ENCODE peak calls at places on chromosome 15, in six cellular contexts. F is sigmoid colon, L is K562, T is H1, C is SK-N-SH, B is GM12878. M is an unnamed sample.

GRCh38 chr15:95202569-95203349 is 971.4 kb downstream of the MCTP2 start:
- DNase-seq in F (no peak), L (no peak), T (no peak), C (no peak), B (no peak), M (no peak)

GRCh38 chr15:65804252-65804931 is 12.3 kb upstream of the DENND4A start:
- DNase-seq in F (no peak), L (no peak), T (no peak), C (no peak), B (no peak), M (no peak)

GRCh38 chr15:78811124-78811824 is at the start of gene ADAMTS7:
- DNase-seq in F (peak; percentile 88), L (peak; percentile 97), T (peak; percentile 49), C (peak; percentile 99), B (no peak), M (peak; percentile 70)

GRCh38 chr15:31447893-31448634 is 121.4 kb downstream of the KLF13 start:
- DNase-seq in F (no peak), L (no peak), T (no peak), C (no peak), B (no peak), M (no peak)

GRCh38 chr15:25830844-25831443 is 32.2 kb downstream of the ATP10A start:
- DNase-seq in F (peak; percentile 89), L (no peak), T (no peak), C (no peak), B (no peak), M (no peak)

GRCh38 chr15:77118787-77119410 is 48.0 kb upstream of the TSPAN3 start:
- DNase-seq in F (no peak), L (no peak), T (no peak), C (peak; percentile 55), B (peak; percentile 32), M (peak; percentile 40)

GRCh38 chr15:78457101-78457500 is 19.1 kb downstream of the IREB2 start:
- DNase-seq in F (no peak), L (no peak), T (no peak), C (peak; percentile 61), B (no peak), M (no peak)

GRCh38 chr15:93056836-93057235 is 32.2 kb downstream of the RGMA start:
- DNase-seq in F (no peak), L (no peak), T (no peak), C (no peak), B (no peak), M (no peak)

GRCh38 chr15:87369269-87369668 is 887.3 kb downstream of the NTRK3 start:
- DNase-seq in F (no peak), L (no peak), T (no peak), C (no peak), B (no peak), M (no peak)

GRCh38 chr15:79117442-79118204 is 27.0 kb upstream of the RASGRF1 start:
- DNase-seq in F (no peak), L (no peak), T (no peak), C (no peak), B (no peak), M (no peak)

GRCh38 chr15:72375501-72375845 is 341 bp downstream of the HEXA start:
- DNase-seq in F (no peak), L (no peak), T (no peak), C (no peak), B (no peak), M (peak; percentile 77)

GRCh38 chr15:52649686-52650085 is 29.5 kb downstream of the ATOSA start:
- DNase-seq in F (no peak), L (no peak), T (no peak), C (no peak), B (no peak), M (no peak)

GRCh38 chr15:37002041-37002689 is 98.2 kb downstream of the MEIS2 start:
- DNase-seq in F (no peak), L (peak; percentile 21), T (no peak), C (no peak), B (no peak), M (no peak)

GRCh38 chr15:75704618-75705017 is 8.0 kb downstream of the CSPG4 start:
- DNase-seq in F (no peak), L (no peak), T (no peak), C (no peak), B (no peak), M (no peak)

GRCh38 chr15:33440911-33441310 is 130.1 kb downstream of the RYR3 start:
- DNase-seq in F (no peak), L (no peak), T (no peak), C (no peak), B (no peak), M (no peak)

GRCh38 chr15:28975766-28976179 is 90.0 kb downstream of the APBA2 start:
- DNase-seq in F (no peak), L (peak; percentile 76), T (peak; percentile 29), C (peak; percentile 77), B (no peak), M (no peak)

GRCh38 chr15:55742927-55743614 is at the start of gene PRTG:
- DNase-seq in F (peak; percentile 81), L (peak; percentile 27), T (no peak), C (peak; percentile 96), B (no peak), M (peak; percentile 65)

GRCh38 chr15:93382196-93382820 is 293.3 kb upstream of the RGMA start:
- DNase-seq in F (no peak), L (no peak), T (no peak), C (no peak), B (no peak), M (peak; percentile 40)

GRCh38 chr15:64749999-64750657 is 25.3 kb downstream of the RBPMS2 start:
- DNase-seq in F (no peak), L (peak; percentile 56), T (peak; percentile 47), C (peak; percentile 70), B (no peak), M (no peak)
- TF ChIP-seq POLR2AphosphoS5 in F (no peak), L (no peak), T (no peak), C (no peak), B (no peak), M (peak; percentile 51)

DNA sequence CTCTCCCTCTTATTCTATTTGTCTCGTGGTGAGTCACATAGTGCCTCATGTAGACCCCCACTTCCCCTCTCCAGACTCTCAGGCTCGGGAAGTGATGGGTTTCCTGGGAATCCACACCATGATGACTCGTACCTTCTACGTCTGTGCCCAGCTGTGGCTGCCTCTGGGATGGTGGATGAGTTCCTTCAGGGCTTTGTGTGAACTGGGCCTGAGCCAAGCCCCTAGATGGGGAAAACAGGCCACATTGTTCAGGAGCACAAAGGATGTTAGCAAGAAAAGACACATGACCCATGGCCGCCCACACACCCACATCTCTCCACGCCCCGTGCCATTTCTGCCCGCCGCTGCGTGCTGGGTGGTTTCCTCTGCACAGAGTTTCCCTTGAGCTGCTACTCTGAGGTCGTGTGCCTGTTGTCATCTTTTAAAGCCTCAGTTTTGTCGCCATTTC is 10.5 kb downstream of the ISG20 start:
- DNase-seq in F (peak; percentile 71), L (no peak), T (no peak), C (peak; percentile 43), B (no peak), M (peak; percentile 53)
- TF ChIP-seq EP300 in F (no peak), L (no peak), T (no peak), C (no peak), B (peak; percentile 14), M (no peak)

GRCh38 chr15:80482686-80483085 is 78.5 kb downstream of the ARNT2 start:
- DNase-seq in F (no peak), L (no peak), T (no peak), C (no peak), B (no peak), M (no peak)

GRCh38 chr15:80479191-80479590 is 75.0 kb downstream of the ARNT2 start:
- DNase-seq in F (no peak), L (no peak), T (no peak), C (no peak), B (no peak), M (no peak)

GRCh38 chr15:80478075-80478474 is 73.9 kb downstream of the ARNT2 start:
- DNase-seq in F (no peak), L (no peak), T (no peak), C (no peak), B (no peak), M (no peak)

GRCh38 chr15:80480909-80481308 is 76.7 kb downstream of the ARNT2 start:
- DNase-seq in F (peak; percentile 88), L (no peak), T (no peak), C (no peak), B (no peak), M (no peak)

GRCh38 chr15:80480171-80480811 is 76.1 kb downstream of the ARNT2 start:
- DNase-seq in F (no peak), L (no peak), T (no peak), C (no peak), B (no peak), M (no peak)
- H3K27ac ChIP-seq in F (peak overlapping the region; percentile 70), L (no peak overlapping the region), T (peak overlapping the region; percentile 28), C (peak overlapping the region; percentile 82), B (no peak overlapping the region), M (peak overlapping the region; percentile 31)

DNA sequence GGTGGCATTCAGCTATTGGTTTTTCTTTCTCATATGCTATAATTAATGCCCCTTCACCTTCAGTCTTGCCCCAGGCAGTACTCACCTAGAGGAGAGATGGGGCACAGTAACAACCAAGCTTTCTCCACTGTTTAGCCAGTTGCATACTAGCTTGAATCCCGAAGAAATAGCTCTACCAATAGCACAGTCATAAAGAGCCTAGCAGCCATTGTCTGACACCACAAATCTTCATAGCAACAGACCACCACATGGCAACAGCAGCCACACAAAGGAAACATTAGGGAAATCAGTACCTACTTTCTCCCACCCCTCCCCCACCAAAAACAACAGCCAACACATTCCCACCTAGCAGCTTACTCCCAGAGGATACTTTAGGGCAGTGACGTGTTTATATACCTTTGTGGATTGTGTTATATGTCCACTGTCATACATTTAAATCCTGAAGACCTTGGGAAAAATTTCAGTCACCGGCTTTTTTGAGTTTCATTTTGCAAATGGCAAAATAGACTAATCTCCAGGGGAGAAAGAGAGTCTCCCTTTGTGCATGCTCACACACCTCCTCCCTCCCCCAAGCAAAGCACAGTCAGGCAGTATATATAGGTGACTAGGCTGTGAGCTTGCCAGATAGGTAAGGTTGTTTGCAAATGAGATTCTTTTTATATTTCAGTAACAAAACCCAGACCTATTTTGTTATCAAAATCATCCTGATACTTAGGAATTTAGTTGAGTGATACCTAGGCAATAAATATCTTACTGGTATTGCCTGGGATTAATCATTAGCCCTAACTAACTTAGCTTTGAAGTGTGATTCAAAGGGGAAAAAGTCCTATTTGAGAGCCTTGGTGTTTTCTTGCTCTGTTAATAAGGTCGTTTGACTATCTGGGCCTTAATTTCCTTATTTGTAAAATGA is 140.6 kb downstream of the RBPMS2 start:
- DNase-seq in F (no peak), L (no peak), T (peak; percentile 38), C (no peak), B (peak; percentile 91), M (no peak)
- TF ChIP-seq POLR2AphosphoS5 in F (no peak), L (no peak), T (peak; percentile 39), C (no peak), B (peak; percentile 47), M (no peak)

M was measured in stomach.